ENCODE peak calls at places on chromosomes 2 and 18, in six cellular contexts. W is activated T-cell treated with anti-CD3 and anti-CD28 coated beads for 48 hours; N is HepG2; M is foreskin fibroblast; S is activated naive CD4-positive, alpha-beta T cell; J is LoVo. A is an unnamed sample.
A peak's percentile ranks its signal among the peaks of the same experiment; 100 is the strongest.

GRCh38 chr2:146477383-146477782 is 1367.4 kb upstream of the ACVR2A start:
- DNase-seq in J (no peak), M (no peak), S (no peak), W (no peak), N (no peak), A (no peak)

GRCh38 chr2:185372188-185372587 is 366.4 kb upstream of the FSIP2 start:
- DNase-seq in J (peak; percentile 9), S (no peak), W (no peak), N (no peak), M (no peak), A (no peak)

GRCh38 chr2:9778471-9779402 is 64.5 kb upstream of the TAF1B start:
- DNase-seq in S (no peak), N (no peak), W (no peak), J (no peak), M (no peak), A (no peak)

GRCh38 chr2:97095661-97096060 is 979 bp upstream of the FAHD2B start:
- DNase-seq in N (no peak), M (no peak), W (no peak), J (no peak), S (no peak), A (no peak)

GRCh38 chr2:237475704-237476107 is 11.3 kb upstream of the MLPH start:
- DNase-seq in N (no peak), S (no peak), M (no peak), J (peak; percentile 51), W (peak; percentile 54), A (no peak)

GRCh38 chr2:7867858-7868257 is 814.0 kb upstream of the ID2 start:
- DNase-seq in J (no peak), N (no peak), W (no peak), S (no peak), M (no peak), A (no peak)

GRCh38 chr2:189328451-189329249 is 112.6 kb upstream of the WDR75 start:
- DNase-seq in W (no peak), M (no peak), J (no peak), S (no peak), N (no peak), A (no peak)

GRCh38 chr2:186595219-186595618 is 5.4 kb downstream of the ITGAV start:
- DNase-seq in S (no peak), J (no peak), N (peak; percentile 97), M (peak; percentile 14), W (no peak), A (no peak)

GRCh38 chr2:45068643-45069140 is 59.4 kb upstream of the SIX2 start:
- DNase-seq in S (no peak), M (no peak), N (no peak), W (no peak), J (no peak), A (no peak)

GRCh38 chr2:30689496-30690125 is 117.6 kb downstream of the CAPN13 start:
- DNase-seq in N (no peak), S (no peak), J (no peak), W (no peak), M (no peak), A (no peak)

GRCh38 chr2:136874258-136874657 is 108.9 kb downstream of the THSD7B start:
- DNase-seq in N (peak; percentile 11), J (no peak), M (no peak), S (no peak), W (no peak), A (no peak)

GRCh38 chr18:13223341-13224148 is 5.0 kb downstream of the LDLRAD4 start:
- DNase-seq in N (no peak), S (no peak), J (no peak), W (no peak), M (no peak), A (no peak)

GRCh38 chr18:5969355-5970003 is 74.2 kb upstream of the TMEM200C start:
- DNase-seq in W (no peak), S (no peak), M (no peak), J (no peak), N (no peak), A (no peak)

GRCh38 chr2:151357359-151357758 is at the start of gene TNFAIP6:
- DNase-seq in W (no peak), S (no peak), M (peak; percentile 90), N (no peak), J (no peak), A (no peak)

GRCh38 chr2:174180165-174180724 is 68.1 kb downstream of the OLA1 start:
- DNase-seq in S (no peak), W (no peak), M (no peak), J (peak; percentile 9), N (peak; percentile 16), A (no peak)

GRCh38 chr2:69380072-69380917 is 6.7 kb downstream of the GFPT1 start:
- DNase-seq in M (no peak), N (no peak), W (no peak), J (no peak), S (no peak), A (no peak)

GRCh38 chr2:137405496-137405895 is 558.8 kb upstream of the HNMT start:
- DNase-seq in J (no peak), S (no peak), W (no peak), M (no peak), N (no peak), A (no peak)

GRCh38 chr2:39934851-39935250 is 155.8 kb upstream of the THUMPD2 start:
- DNase-seq in S (no peak), W (no peak), N (no peak), M (no peak), J (no peak), A (no peak)

GRCh38 chr2:105969552-105969951 is 224.5 kb downstream of the UXS1 start:
- DNase-seq in W (peak; percentile 15), M (no peak), S (no peak), N (peak; percentile 14), J (no peak), A (no peak)

A was measured in RWPE2.